ENCODE peak calls at places on chromosomes 7 and 10, in seven cellular contexts. Y is brain microvascular endothelial cell, F is Panc1, S is PC-3, B is iPS DF 6.9, G is coronary artery, D is lung. E is an unnamed sample.

GRCh38 chr7:141073173-141073640 is 657 bp upstream of the TMEM178B start:
- DNase-seq in Y (peak), F (no peak), S (peak), B (no peak), G (no peak), D (no peak), E (peak)

GRCh38 chr10:48765039-48765438 is 80.4 kb downstream of the WDFY4 start:
- DNase-seq in Y (no peak), F (no peak), S (no peak), B (no peak), G (no peak), D (no peak), E (no peak)

GRCh38 chr7:45086348-45087065 is 2.3 kb downstream of the NACAD start:
- DNase-seq in Y (no peak), F (no peak), S (no peak), B (no peak), G (no peak), D (no peak), E (no peak)

GRCh38 chr7:24786306-24786705 is 29.0 kb upstream of the GSDME start:
- DNase-seq in Y (no peak), F (no peak), S (no peak), B (no peak), G (no peak), D (no peak), E (no peak)

GRCh38 chr7:1235501-1236131 is 2.9 kb downstream of the UNCX start:
- DNase-seq in Y (no peak), F (no peak), S (no peak), B (no peak), G (no peak), D (no peak), E (no peak)

GRCh38 chr7:22695476-22696132 is 31.4 kb upstream of the IL6 start:
- DNase-seq in Y (no peak), F (no peak), S (no peak), B (no peak), G (no peak), D (no peak), E (no peak)

GRCh38 chr10:19935106-19935505 is 118.9 kb downstream of the PLXDC2 start:
- DNase-seq in Y (no peak), F (no peak), S (no peak), B (no peak), G (no peak), D (no peak), E (no peak)

GRCh38 chr7:149558149-149558861 is 60.7 kb upstream of the ZNF746 start:
- DNase-seq in Y (no peak), F (peak), S (peak), B (no peak), G (no peak), D (peak), E (no peak)

GRCh38 chr7:5598769-5599371 is 175.2 kb upstream of the TNRC18 start:
- DNase-seq in Y (no peak), F (no peak), S (no peak), B (no peak), G (no peak), D (no peak), E (no peak)

GRCh38 chr7:4886671-4887070 is 3.2 kb upstream of the RADIL start:
- DNase-seq in Y (no peak), F (no peak), S (no peak), B (no peak), G (no peak), D (no peak), E (no peak)

GRCh38 chr10:25028711-25029110 is 12.3 kb downstream of the THNSL1 start:
- DNase-seq in Y (no peak), F (no peak), S (peak), B (no peak), G (no peak), D (no peak), E (no peak)

GRCh38 chr7:5672468-5672867 is 109.0 kb downstream of the RNF216 start:
- DNase-seq in Y (no peak), F (no peak), S (no peak), B (no peak), G (no peak), D (no peak), E (no peak)

GRCh38 chr10:78923644-78924318 is 145.0 kb upstream of the ZMIZ1 start:
- DNase-seq in Y (no peak), F (no peak), S (peak), B (no peak), G (no peak), D (no peak), E (no peak)

GRCh38 chr10:122348512-122348911 is 26.0 kb upstream of the PLEKHA1 start:
- DNase-seq in Y (no peak), F (no peak), S (peak), B (no peak), G (no peak), D (no peak), E (peak)

GRCh38 chr7:19982841-19983835 is 209.7 kb upstream of the TMEM196 start:
- DNase-seq in Y (peak), F (no peak), S (peak), B (no peak), G (no peak), D (no peak), E (peak)

GRCh38 chr7:87156709-87157108 is 4.5 kb downstream of the DMTF1 start:
- DNase-seq in Y (no peak), F (no peak), S (no peak), B (no peak), G (no peak), D (no peak), E (no peak)

GRCh38 chr7:101410743-101411476 is 48.2 kb downstream of the COL26A1 start:
- DNase-seq in Y (peak), F (no peak), S (peak), B (peak), G (no peak), D (no peak), E (peak)

GRCh38 chr10:110792476-110792875 is 79.3 kb upstream of the PDCD4 start:
- DNase-seq in Y (no peak), F (no peak), S (no peak), B (no peak), G (no peak), D (no peak), E (no peak)

GRCh38 chr10:16011548-16011947 is 151.2 kb upstream of the MINDY3 start:
- DNase-seq in Y (no peak), F (no peak), S (peak), B (no peak), G (no peak), D (no peak), E (no peak)

GRCh38 chr7:2530076-2530967 is 10.7 kb downstream of the LFNG start:
- DNase-seq in Y (no peak), F (no peak), S (peak), B (no peak), G (no peak), D (no peak), E (no peak)

GRCh38 chr7:44784364-44784763 is 12.1 kb upstream of the PPIA start:
- DNase-seq in Y (no peak), F (no peak), S (no peak), B (no peak), G (no peak), D (no peak), E (no peak)

GRCh38 chr10:122116331-122116730 is 127.4 kb downstream of the TACC2 start:
- DNase-seq in Y (peak), F (no peak), S (peak), B (no peak), G (no peak), D (no peak), E (no peak)

GRCh38 chr7:135930565-135931423 is 46.4 kb downstream of the MTPN start:
- DNase-seq in Y (peak), F (no peak), S (peak), B (no peak), G (no peak), D (no peak), E (no peak)

GRCh38 chr10:123537188-123537961 is 128.8 kb upstream of the GPR26 start:
- DNase-seq in Y (no peak), F (no peak), S (no peak), B (no peak), G (peak), D (no peak), E (no peak)

GRCh38 chr10:29585488-29585976 is 49.2 kb downstream of the SVIL start:
- DNase-seq in Y (peak), F (no peak), S (peak), B (no peak), G (no peak), D (peak), E (peak)

GRCh38 chr7:44967571-44968446 is 11.0 kb downstream of the MYO1G start:
- DNase-seq in Y (no peak), F (no peak), S (no peak), B (no peak), G (peak), D (no peak), E (no peak)

GRCh38 chr7:47087866-47088265 is 494.0 kb downstream of the TNS3 start:
- DNase-seq in Y (peak), F (no peak), S (peak), B (no peak), G (no peak), D (no peak), E (no peak)

GRCh38 chr7:107167483-107168232 is 1.1 kb upstream of the HBP1 start:
- DNase-seq in Y (peak), F (peak), S (peak), B (no peak), G (no peak), D (no peak), E (peak)

GRCh38 chr10:1932617-1933016 is 195.3 kb upstream of the ADARB2 start:
- DNase-seq in Y (no peak), F (no peak), S (no peak), B (no peak), G (no peak), D (no peak), E (no peak)

GRCh38 chr10:31207636-31208035 is 111.4 kb upstream of the ZEB1 start:
- DNase-seq in Y (no peak), F (no peak), S (no peak), B (no peak), G (no peak), D (no peak), E (no peak)

GRCh38 chr7:95596183-95597135 is at the start of gene PDK4:
- DNase-seq in Y (peak), F (peak), S (peak), B (peak), G (peak), D (peak), E (peak)

GRCh38 chr10:103452714-103453230 is 602 bp upstream of the CALHM2 start:
- DNase-seq in Y (no peak), F (no peak), S (no peak), B (no peak), G (no peak), D (no peak), E (no peak)

GRCh38 chr7:602341-603141 is 82.9 kb upstream of the PDGFA start:
- DNase-seq in Y (no peak), F (no peak), S (no peak), B (no peak), G (peak), D (no peak), E (no peak)

GRCh38 chr7:15407910-15408309 is 153.9 kb downstream of the AGMO start:
- DNase-seq in Y (no peak), F (no peak), S (no peak), B (no peak), G (no peak), D (no peak), E (no peak)

GRCh38 chr10:79410315-79411094 is 34.9 kb downstream of the ZCCHC24 start:
- DNase-seq in Y (no peak), F (no peak), S (no peak), B (no peak), G (no peak), D (no peak), E (no peak)

GRCh38 chr7:19146699-19147098 is 1.5 kb upstream of the FERD3L start:
- DNase-seq in Y (no peak), F (no peak), S (peak), B (no peak), G (no peak), D (no peak), E (peak)

GRCh38 chr10:100730739-100731602 is 14.4 kb upstream of the PAX2 start:
- DNase-seq in Y (peak), F (no peak), S (no peak), B (no peak), G (no peak), D (no peak), E (no peak)
- H3K4me3 ChIP-seq in Y (no peak), F (peak), S (no peak), B (no peak), G (peak), D (no peak), E (no peak)

GRCh38 chr7:99833289-99833877 is 5.6 kb downstream of the CYP3A43 start:
- DNase-seq in Y (no peak), F (no peak), S (no peak), B (no peak), G (no peak), D (no peak), E (no peak)
- H3K27ac ChIP-seq in Y (no peak), F (no peak), S (no peak), B (no peak), G (no peak), D (no peak), E (no peak)

GRCh38 chr7:142603870-142604448 is 145.3 kb upstream of the PRSS1 start:
- DNase-seq in Y (peak), F (peak), S (peak), B (peak), G (no peak), D (no peak), E (peak)
- H3K4me3 ChIP-seq in Y (peak), F (no peak), S (peak), B (no peak), G (no peak), D (no peak), E (no peak)

DNA sequence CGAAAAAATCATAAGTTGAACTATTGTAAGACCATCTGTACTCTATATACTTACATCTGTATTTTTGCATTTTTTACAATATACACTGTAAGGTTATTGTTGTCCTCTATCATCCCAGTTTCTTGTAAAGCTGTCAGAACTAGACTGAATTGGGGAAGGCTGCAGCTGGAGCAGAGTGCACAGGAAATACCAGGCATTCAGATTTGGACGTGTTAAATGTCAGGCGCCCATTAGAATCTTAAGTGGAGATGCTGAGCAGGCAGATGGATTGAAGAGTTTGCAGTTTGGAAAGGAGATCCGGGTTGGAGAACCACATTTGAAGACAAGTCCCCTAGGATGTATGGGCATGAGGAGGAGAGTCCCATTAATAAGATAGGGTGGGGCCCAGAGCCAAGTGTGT is 40.4 kb downstream of the MTURN start:
- DNase-seq in Y (no peak), F (no peak), S (no peak), B (no peak), G (no peak), D (no peak), E (no peak)
- H3K27ac ChIP-seq in Y (no peak), F (no peak), S (no peak), B (no peak), G (peak), D (no peak), E (no peak)

GRCh38 chr10:5449227-5449626 is 36.9 kb downstream of the NET1 start:
- DNase-seq in Y (no peak), F (no peak), S (no peak), B (no peak), G (no peak), D (no peak), E (no peak)
- H3K4me3 ChIP-seq in Y (peak), F (no peak), S (peak), B (no peak), G (peak), D (no peak), E (no peak)

GRCh38 chr7:137996871-137997270 is 5.0 kb downstream of the CREB3L2 start:
- DNase-seq in Y (no peak), F (no peak), S (no peak), B (no peak), G (peak), D (no peak), E (no peak)
- H3K27ac ChIP-seq in Y (peak), F (no peak), S (no peak), B (no peak), G (peak), D (no peak), E (no peak)

DNA sequence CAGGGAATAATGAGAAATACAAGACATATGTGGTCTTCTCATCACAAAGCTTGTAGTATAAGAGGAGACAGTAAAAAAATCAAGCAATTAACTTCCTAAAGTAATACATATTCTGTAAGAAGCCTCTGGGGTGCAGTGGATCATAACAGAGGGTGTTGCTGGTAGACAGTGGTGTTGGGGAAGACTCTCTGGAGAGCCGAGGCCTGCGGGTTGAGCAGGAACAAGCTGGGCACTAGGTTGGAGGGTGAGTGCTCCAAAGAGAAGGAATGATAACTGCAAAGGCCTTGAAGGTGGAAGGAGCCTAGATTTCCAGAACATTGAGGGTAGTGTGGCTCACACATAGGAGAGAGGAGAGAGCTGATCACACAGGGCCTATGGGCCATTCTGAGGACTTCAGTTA is 1.5 kb downstream of the GIMAP4 start:
- DNase-seq in Y (no peak), F (no peak), S (no peak), B (no peak), G (no peak), D (no peak), E (no peak)
- H3K4me3 ChIP-seq in Y (no peak), F (no peak), S (no peak), B (no peak), G (peak), D (peak), E (no peak)

GRCh38 chr10:62442894-62443674 is 68.9 kb downstream of the ZNF365 start:
- DNase-seq in Y (no peak), F (no peak), S (no peak), B (no peak), G (no peak), D (no peak), E (no peak)

GRCh38 chr10:62443866-62444265 is 69.7 kb downstream of the ZNF365 start:
- DNase-seq in Y (no peak), F (no peak), S (no peak), B (no peak), G (no peak), D (no peak), E (no peak)

GRCh38 chr10:62437696-62438095 is 63.5 kb downstream of the ZNF365 start:
- DNase-seq in Y (peak), F (no peak), S (peak), B (no peak), G (no peak), D (no peak), E (peak)

DNA sequence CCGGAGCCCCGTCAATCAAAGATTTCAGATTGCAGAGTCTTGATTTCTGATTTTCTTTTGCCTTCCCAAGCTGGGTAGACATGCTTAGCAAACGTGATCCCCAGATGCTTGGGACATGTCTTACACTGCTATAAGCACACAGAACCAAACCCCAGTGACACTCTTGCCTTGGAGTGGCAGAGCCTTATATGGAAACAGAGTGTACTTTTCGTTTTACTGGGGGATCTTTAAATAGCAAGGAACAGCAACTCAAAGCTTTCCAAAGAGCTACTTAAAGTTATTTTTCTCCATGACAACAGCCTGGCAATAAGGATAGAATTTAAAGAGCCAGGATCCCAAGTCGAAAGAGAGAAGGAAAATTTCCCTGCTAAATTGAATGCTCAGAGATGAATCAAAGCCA is 67.8 kb downstream of the ZNF365 start:
- DNase-seq in Y (no peak), F (no peak), S (no peak), B (no peak), G (no peak), D (no peak), E (no peak)
- H3K27ac ChIP-seq in Y (no peak), F (no peak), S (no peak), B (no peak), G (peak), D (no peak), E (no peak)